ENCODE peak calls at places on chromosomes 4 and X, in ten cellular contexts. One of them, this sample, is unnamed.

GRCh38 chr4:10582966-10583365 is 101.6 kb downstream of the CLNK start:
- DNase-seq in activated CD4-positive, alpha-beta T cell treated with anti-CD3 and anti-CD28 coated beads, Interleukin-2, amount 10 ng/mL, durations not matched to agents 7 days and 5 days: no peak
- DNase-seq in left colon: no peak
- DNase-seq in NCI-H2081 treated with DMSO at 0.1 percent for 48 hours: no peak
- DNase-seq in hepatocyte: no peak
- DNase-seq in iris pigment epithelial cell: no peak
- DNase-seq in amygdala: no peak
- DNase-seq in kidney glomerular epithelial cell: no peak
- DNase-seq in lower lobe of right lung: no peak
- DNase-seq in amniotic epithelial cell: no peak
- DNase-seq in this sample: no peak

GRCh38 chr4:116400480-116400879 is 684.9 kb downstream of the TRAM1L1 start:
- DNase-seq in left colon: no peak
- DNase-seq in kidney glomerular epithelial cell: no peak
- DNase-seq in amygdala: no peak
- DNase-seq in amniotic epithelial cell: peak
- DNase-seq in activated CD4-positive, alpha-beta T cell treated with anti-CD3 and anti-CD28 coated beads, Interleukin-2, amount 10 ng/mL, durations not matched to agents 7 days and 5 days: no peak
- DNase-seq in NCI-H2081 treated with DMSO at 0.1 percent for 48 hours: no peak
- DNase-seq in hepatocyte: no peak
- DNase-seq in lower lobe of right lung: no peak
- DNase-seq in iris pigment epithelial cell: peak
- DNase-seq in this sample: no peak

GRCh38 chr4:26369132-26370036 is 48.6 kb downstream of the RBPJ start:
- DNase-seq in iris pigment epithelial cell: no peak
- DNase-seq in activated CD4-positive, alpha-beta T cell treated with anti-CD3 and anti-CD28 coated beads, Interleukin-2, amount 10 ng/mL, durations not matched to agents 7 days and 5 days: no peak
- DNase-seq in NCI-H2081 treated with DMSO at 0.1 percent for 48 hours: no peak
- DNase-seq in amygdala: no peak
- DNase-seq in hepatocyte: no peak
- DNase-seq in lower lobe of right lung: no peak
- DNase-seq in left colon: no peak
- DNase-seq in kidney glomerular epithelial cell: no peak
- DNase-seq in amniotic epithelial cell: peak
- DNase-seq in this sample: no peak

GRCh38 chr4:159904906-159905305 is 802.0 kb downstream of the RAPGEF2 start:
- DNase-seq in amygdala: no peak
- DNase-seq in activated CD4-positive, alpha-beta T cell treated with anti-CD3 and anti-CD28 coated beads, Interleukin-2, amount 10 ng/mL, durations not matched to agents 7 days and 5 days: no peak
- DNase-seq in amniotic epithelial cell: no peak
- DNase-seq in kidney glomerular epithelial cell: no peak
- DNase-seq in left colon: no peak
- DNase-seq in lower lobe of right lung: no peak
- DNase-seq in hepatocyte: no peak
- DNase-seq in iris pigment epithelial cell: no peak
- DNase-seq in NCI-H2081 treated with DMSO at 0.1 percent for 48 hours: no peak
- DNase-seq in this sample: no peak

GRCh38 chr4:86685401-86685800 is 91.3 kb downstream of the PTPN13 start:
- DNase-seq in amniotic epithelial cell: peak
- DNase-seq in kidney glomerular epithelial cell: no peak
- DNase-seq in activated CD4-positive, alpha-beta T cell treated with anti-CD3 and anti-CD28 coated beads, Interleukin-2, amount 10 ng/mL, durations not matched to agents 7 days and 5 days: no peak
- DNase-seq in hepatocyte: peak
- DNase-seq in amygdala: no peak
- DNase-seq in iris pigment epithelial cell: peak
- DNase-seq in NCI-H2081 treated with DMSO at 0.1 percent for 48 hours: no peak
- DNase-seq in left colon: no peak
- DNase-seq in lower lobe of right lung: no peak
- DNase-seq in this sample: no peak

GRCh38 chrX:1466232-1466661 is 13.5 kb upstream of the ASMTL start:
- DNase-seq in hepatocyte: no peak
- DNase-seq in activated CD4-positive, alpha-beta T cell treated with anti-CD3 and anti-CD28 coated beads, Interleukin-2, amount 10 ng/mL, durations not matched to agents 7 days and 5 days: peak
- DNase-seq in lower lobe of right lung: peak
- DNase-seq in iris pigment epithelial cell: no peak
- DNase-seq in left colon: no peak
- DNase-seq in amniotic epithelial cell: no peak
- DNase-seq in amygdala: no peak
- DNase-seq in kidney glomerular epithelial cell: no peak
- DNase-seq in NCI-H2081 treated with DMSO at 0.1 percent for 48 hours: no peak
- DNase-seq in this sample: peak

GRCh38 chr4:118113220-118113619 is 78.9 kb downstream of the NDST3 start:
- DNase-seq in hepatocyte: no peak
- DNase-seq in left colon: no peak
- DNase-seq in activated CD4-positive, alpha-beta T cell treated with anti-CD3 and anti-CD28 coated beads, Interleukin-2, amount 10 ng/mL, durations not matched to agents 7 days and 5 days: no peak
- DNase-seq in amygdala: no peak
- DNase-seq in lower lobe of right lung: no peak
- DNase-seq in NCI-H2081 treated with DMSO at 0.1 percent for 48 hours: no peak
- DNase-seq in iris pigment epithelial cell: peak
- DNase-seq in amniotic epithelial cell: peak
- DNase-seq in kidney glomerular epithelial cell: no peak
- DNase-seq in this sample: no peak

GRCh38 chr4:108350332-108350731 is 181.6 kb upstream of the LEF1 start:
- DNase-seq in kidney glomerular epithelial cell: no peak
- DNase-seq in left colon: no peak
- DNase-seq in activated CD4-positive, alpha-beta T cell treated with anti-CD3 and anti-CD28 coated beads, Interleukin-2, amount 10 ng/mL, durations not matched to agents 7 days and 5 days: no peak
- DNase-seq in amniotic epithelial cell: no peak
- DNase-seq in NCI-H2081 treated with DMSO at 0.1 percent for 48 hours: no peak
- DNase-seq in amygdala: no peak
- DNase-seq in hepatocyte: no peak
- DNase-seq in lower lobe of right lung: no peak
- DNase-seq in iris pigment epithelial cell: no peak
- DNase-seq in this sample: no peak

GRCh38 chr4:68466751-68467150 is 19.5 kb downstream of the TMPRSS11E start:
- DNase-seq in hepatocyte: no peak
- DNase-seq in NCI-H2081 treated with DMSO at 0.1 percent for 48 hours: no peak
- DNase-seq in activated CD4-positive, alpha-beta T cell treated with anti-CD3 and anti-CD28 coated beads, Interleukin-2, amount 10 ng/mL, durations not matched to agents 7 days and 5 days: no peak
- DNase-seq in amniotic epithelial cell: peak
- DNase-seq in amygdala: no peak
- DNase-seq in kidney glomerular epithelial cell: peak
- DNase-seq in left colon: no peak
- DNase-seq in iris pigment epithelial cell: no peak
- DNase-seq in lower lobe of right lung: no peak
- DNase-seq in this sample: no peak

GRCh38 chr4:156505341-156505955 is 466.2 kb downstream of the PDGFC start:
- DNase-seq in activated CD4-positive, alpha-beta T cell treated with anti-CD3 and anti-CD28 coated beads, Interleukin-2, amount 10 ng/mL, durations not matched to agents 7 days and 5 days: no peak
- DNase-seq in hepatocyte: peak
- DNase-seq in lower lobe of right lung: no peak
- DNase-seq in amniotic epithelial cell: peak
- DNase-seq in kidney glomerular epithelial cell: no peak
- DNase-seq in amygdala: no peak
- DNase-seq in left colon: no peak
- DNase-seq in iris pigment epithelial cell: peak
- DNase-seq in NCI-H2081 treated with DMSO at 0.1 percent for 48 hours: no peak
- DNase-seq in this sample: no peak

GRCh38 chr4:185237185-185237584 is 27.8 kb downstream of the SNX25 start:
- DNase-seq in activated CD4-positive, alpha-beta T cell treated with anti-CD3 and anti-CD28 coated beads, Interleukin-2, amount 10 ng/mL, durations not matched to agents 7 days and 5 days: no peak
- DNase-seq in left colon: no peak
- DNase-seq in kidney glomerular epithelial cell: no peak
- DNase-seq in NCI-H2081 treated with DMSO at 0.1 percent for 48 hours: no peak
- DNase-seq in hepatocyte: no peak
- DNase-seq in lower lobe of right lung: no peak
- DNase-seq in amygdala: no peak
- DNase-seq in iris pigment epithelial cell: peak
- DNase-seq in amniotic epithelial cell: peak
- DNase-seq in this sample: no peak

GRCh38 chr4:83276299-83277040 is 8.1 kb downstream of the COQ2 start:
- DNase-seq in lower lobe of right lung: no peak
- DNase-seq in iris pigment epithelial cell: no peak
- DNase-seq in kidney glomerular epithelial cell: no peak
- DNase-seq in hepatocyte: no peak
- DNase-seq in amygdala: no peak
- DNase-seq in left colon: no peak
- DNase-seq in activated CD4-positive, alpha-beta T cell treated with anti-CD3 and anti-CD28 coated beads, Interleukin-2, amount 10 ng/mL, durations not matched to agents 7 days and 5 days: no peak
- DNase-seq in NCI-H2081 treated with DMSO at 0.1 percent for 48 hours: no peak
- DNase-seq in amniotic epithelial cell: peak
- DNase-seq in this sample: no peak

GRCh38 chrX:50799531-50799961 is 14.4 kb downstream of the SHROOM4 start:
- DNase-seq in NCI-H2081 treated with DMSO at 0.1 percent for 48 hours: no peak
- DNase-seq in kidney glomerular epithelial cell: peak
- DNase-seq in iris pigment epithelial cell: peak
- DNase-seq in hepatocyte: peak
- DNase-seq in left colon: peak
- DNase-seq in amygdala: no peak
- DNase-seq in activated CD4-positive, alpha-beta T cell treated with anti-CD3 and anti-CD28 coated beads, Interleukin-2, amount 10 ng/mL, durations not matched to agents 7 days and 5 days: no peak
- DNase-seq in lower lobe of right lung: peak
- DNase-seq in amniotic epithelial cell: peak
- DNase-seq in this sample: no peak

GRCh38 chrX:6778547-6779231 is 243.8 kb upstream of the VCX3A start:
- DNase-seq in amygdala: no peak
- DNase-seq in amniotic epithelial cell: no peak
- DNase-seq in hepatocyte: no peak
- DNase-seq in left colon: no peak
- DNase-seq in kidney glomerular epithelial cell: no peak
- DNase-seq in activated CD4-positive, alpha-beta T cell treated with anti-CD3 and anti-CD28 coated beads, Interleukin-2, amount 10 ng/mL, durations not matched to agents 7 days and 5 days: no peak
- DNase-seq in iris pigment epithelial cell: no peak
- DNase-seq in lower lobe of right lung: no peak
- DNase-seq in NCI-H2081 treated with DMSO at 0.1 percent for 48 hours: no peak
- DNase-seq in this sample: no peak

This sample was measured in sigmoid colon.